ENCODE peak calls at places on chromosomes 4 and X, in ten cellular contexts. One of them, this sample, is unnamed.

GRCh38 chr4:55033296-55033695 is 92.1 kb downstream of the KDR start:
- DNase-seq in upper lobe of left lung: no peak
- DNase-seq in left ventricle myocardium inferior: no peak
- DNase-seq in NCI-H1417: no peak
- DNase-seq in Panc1: no peak
- DNase-seq in GM10248: no peak
- DNase-seq in NT2/D1: no peak
- DNase-seq in activated CD4-positive, CD25-positive, alpha-beta regulatory T cell treated with anti-CD3 and anti-CD28 coated beads, Interleukin-2, amount 50 U/mL, for 16 hours: no peak
- DNase-seq in NCI-H1436: no peak
- DNase-seq in stimulated activated CD4-positive, alpha-beta T cell treated with anti-CD3 and anti-CD28 coated beads, Interleukin-4, amount 100 ng/mL, for 48 hours: no peak
- DNase-seq in this sample: no peak

GRCh38 chrX:4963432-4963831 is 1250.0 kb upstream of the PRKX start:
- DNase-seq in left ventricle myocardium inferior: no peak
- DNase-seq in stimulated activated CD4-positive, alpha-beta T cell treated with anti-CD3 and anti-CD28 coated beads, Interleukin-4, amount 100 ng/mL, for 48 hours: no peak
- DNase-seq in Panc1: no peak
- DNase-seq in NCI-H1436: no peak
- DNase-seq in upper lobe of left lung: no peak
- DNase-seq in NT2/D1: no peak
- DNase-seq in activated CD4-positive, CD25-positive, alpha-beta regulatory T cell treated with anti-CD3 and anti-CD28 coated beads, Interleukin-2, amount 50 U/mL, for 16 hours: no peak
- DNase-seq in NCI-H1417: no peak
- DNase-seq in GM10248: no peak
- DNase-seq in this sample: no peak

GRCh38 chr4:185839204-185839712 is 27.3 kb upstream of the SORBS2 start:
- DNase-seq in NCI-H1436: no peak
- DNase-seq in left ventricle myocardium inferior: peak; percentile 48
- DNase-seq in NT2/D1: peak; percentile 94
- DNase-seq in GM10248: no peak
- DNase-seq in upper lobe of left lung: no peak
- DNase-seq in activated CD4-positive, CD25-positive, alpha-beta regulatory T cell treated with anti-CD3 and anti-CD28 coated beads, Interleukin-2, amount 50 U/mL, for 16 hours: no peak
- DNase-seq in NCI-H1417: no peak
- DNase-seq in Panc1: peak; percentile 48
- DNase-seq in stimulated activated CD4-positive, alpha-beta T cell treated with anti-CD3 and anti-CD28 coated beads, Interleukin-4, amount 100 ng/mL, for 48 hours: no peak
- DNase-seq in this sample: no peak

GRCh38 chrX:51905711-51906110 is 12.3 kb downstream of the MAGED1 start:
- DNase-seq in NT2/D1: no peak
- DNase-seq in GM10248: no peak
- DNase-seq in NCI-H1417: no peak
- DNase-seq in activated CD4-positive, CD25-positive, alpha-beta regulatory T cell treated with anti-CD3 and anti-CD28 coated beads, Interleukin-2, amount 50 U/mL, for 16 hours: no peak
- DNase-seq in upper lobe of left lung: no peak
- DNase-seq in NCI-H1436: no peak
- DNase-seq in stimulated activated CD4-positive, alpha-beta T cell treated with anti-CD3 and anti-CD28 coated beads, Interleukin-4, amount 100 ng/mL, for 48 hours: no peak
- DNase-seq in Panc1: no peak
- DNase-seq in left ventricle myocardium inferior: no peak
- DNase-seq in this sample: no peak

GRCh38 chr4:72971572-72971971 is 97.9 kb downstream of the COX18 start:
- DNase-seq in NCI-H1436: no peak
- DNase-seq in GM10248: no peak
- DNase-seq in upper lobe of left lung: no peak
- DNase-seq in Panc1: no peak
- DNase-seq in NT2/D1: no peak
- DNase-seq in activated CD4-positive, CD25-positive, alpha-beta regulatory T cell treated with anti-CD3 and anti-CD28 coated beads, Interleukin-2, amount 50 U/mL, for 16 hours: no peak
- DNase-seq in stimulated activated CD4-positive, alpha-beta T cell treated with anti-CD3 and anti-CD28 coated beads, Interleukin-4, amount 100 ng/mL, for 48 hours: no peak
- DNase-seq in NCI-H1417: no peak
- DNase-seq in left ventricle myocardium inferior: no peak
- DNase-seq in this sample: no peak

GRCh38 chr4:48017108-48017527 is 546 bp downstream of the NIPAL1 start:
- DNase-seq in stimulated activated CD4-positive, alpha-beta T cell treated with anti-CD3 and anti-CD28 coated beads, Interleukin-4, amount 100 ng/mL, for 48 hours: peak; percentile 49
- DNase-seq in GM10248: peak; percentile 47
- DNase-seq in upper lobe of left lung: peak; percentile 34
- DNase-seq in Panc1: no peak
- DNase-seq in activated CD4-positive, CD25-positive, alpha-beta regulatory T cell treated with anti-CD3 and anti-CD28 coated beads, Interleukin-2, amount 50 U/mL, for 16 hours: no peak
- DNase-seq in NT2/D1: no peak
- DNase-seq in left ventricle myocardium inferior: no peak
- DNase-seq in NCI-H1436: peak; percentile 72
- DNase-seq in NCI-H1417: peak; percentile 59
- DNase-seq in this sample: peak; percentile 27

GRCh38 chr4:125316781-125317525 is 2.2 kb downstream of the FAT4 start:
- DNase-seq in stimulated activated CD4-positive, alpha-beta T cell treated with anti-CD3 and anti-CD28 coated beads, Interleukin-4, amount 100 ng/mL, for 48 hours: no peak
- DNase-seq in left ventricle myocardium inferior: peak; percentile 40
- DNase-seq in NCI-H1417: peak; percentile 69
- DNase-seq in activated CD4-positive, CD25-positive, alpha-beta regulatory T cell treated with anti-CD3 and anti-CD28 coated beads, Interleukin-2, amount 50 U/mL, for 16 hours: no peak
- DNase-seq in NCI-H1436: no peak
- DNase-seq in NT2/D1: no peak
- DNase-seq in upper lobe of left lung: no peak
- DNase-seq in Panc1: no peak
- DNase-seq in GM10248: peak; percentile 18
- DNase-seq in this sample: no peak

GRCh38 chr4:3339566-3339965 is 46.7 kb downstream of the RGS12 start:
- DNase-seq in NCI-H1417: no peak
- DNase-seq in upper lobe of left lung: no peak
- DNase-seq in left ventricle myocardium inferior: no peak
- DNase-seq in NCI-H1436: no peak
- DNase-seq in NT2/D1: no peak
- DNase-seq in GM10248: no peak
- DNase-seq in Panc1: no peak
- DNase-seq in activated CD4-positive, CD25-positive, alpha-beta regulatory T cell treated with anti-CD3 and anti-CD28 coated beads, Interleukin-2, amount 50 U/mL, for 16 hours: no peak
- DNase-seq in stimulated activated CD4-positive, alpha-beta T cell treated with anti-CD3 and anti-CD28 coated beads, Interleukin-4, amount 100 ng/mL, for 48 hours: no peak
- DNase-seq in this sample: no peak

GRCh38 chr4:13912966-13913365 is 285.4 kb upstream of the BOD1L1 start:
- DNase-seq in NCI-H1417: no peak
- DNase-seq in GM10248: no peak
- DNase-seq in upper lobe of left lung: no peak
- DNase-seq in stimulated activated CD4-positive, alpha-beta T cell treated with anti-CD3 and anti-CD28 coated beads, Interleukin-4, amount 100 ng/mL, for 48 hours: no peak
- DNase-seq in NT2/D1: no peak
- DNase-seq in left ventricle myocardium inferior: no peak
- DNase-seq in NCI-H1436: no peak
- DNase-seq in activated CD4-positive, CD25-positive, alpha-beta regulatory T cell treated with anti-CD3 and anti-CD28 coated beads, Interleukin-2, amount 50 U/mL, for 16 hours: no peak
- DNase-seq in Panc1: no peak
- DNase-seq in this sample: no peak

GRCh38 chr4:82560853-82561744 is 689 bp downstream of the TMEM150C start:
- DNase-seq in activated CD4-positive, CD25-positive, alpha-beta regulatory T cell treated with anti-CD3 and anti-CD28 coated beads, Interleukin-2, amount 50 U/mL, for 16 hours: no peak
- DNase-seq in NCI-H1436: no peak
- DNase-seq in GM10248: no peak
- DNase-seq in NCI-H1417: peak; percentile 69
- DNase-seq in left ventricle myocardium inferior: no peak
- DNase-seq in Panc1: no peak
- DNase-seq in NT2/D1: no peak
- DNase-seq in upper lobe of left lung: no peak
- DNase-seq in stimulated activated CD4-positive, alpha-beta T cell treated with anti-CD3 and anti-CD28 coated beads, Interleukin-4, amount 100 ng/mL, for 48 hours: no peak
- DNase-seq in this sample: peak; percentile 36

GRCh38 chrX:44828008-44828605 is 15.7 kb upstream of the DUSP21 start:
- DNase-seq in stimulated activated CD4-positive, alpha-beta T cell treated with anti-CD3 and anti-CD28 coated beads, Interleukin-4, amount 100 ng/mL, for 48 hours: no peak
- DNase-seq in NCI-H1436: no peak
- DNase-seq in NCI-H1417: no peak
- DNase-seq in Panc1: peak; percentile 83
- DNase-seq in activated CD4-positive, CD25-positive, alpha-beta regulatory T cell treated with anti-CD3 and anti-CD28 coated beads, Interleukin-2, amount 50 U/mL, for 16 hours: no peak
- DNase-seq in left ventricle myocardium inferior: no peak
- DNase-seq in NT2/D1: no peak
- DNase-seq in upper lobe of left lung: no peak
- DNase-seq in GM10248: no peak
- DNase-seq in this sample: no peak

GRCh38 chr4:145098675-145099037 is 545 bp downstream of the ABCE1 start:
- DNase-seq in NT2/D1: no peak
- DNase-seq in stimulated activated CD4-positive, alpha-beta T cell treated with anti-CD3 and anti-CD28 coated beads, Interleukin-4, amount 100 ng/mL, for 48 hours: peak; percentile 29
- DNase-seq in NCI-H1417: peak; percentile 62
- DNase-seq in left ventricle myocardium inferior: no peak
- DNase-seq in GM10248: peak; percentile 21
- DNase-seq in NCI-H1436: no peak
- DNase-seq in upper lobe of left lung: peak; percentile 50
- DNase-seq in Panc1: peak; percentile 20
- DNase-seq in activated CD4-positive, CD25-positive, alpha-beta regulatory T cell treated with anti-CD3 and anti-CD28 coated beads, Interleukin-2, amount 50 U/mL, for 16 hours: peak; percentile 26
- DNase-seq in this sample: no peak

GRCh38 chrX:41118156-41118555 is 32.9 kb downstream of the USP9X start:
- DNase-seq in left ventricle myocardium inferior: no peak
- DNase-seq in NCI-H1417: no peak
- DNase-seq in NCI-H1436: no peak
- DNase-seq in GM10248: no peak
- DNase-seq in activated CD4-positive, CD25-positive, alpha-beta regulatory T cell treated with anti-CD3 and anti-CD28 coated beads, Interleukin-2, amount 50 U/mL, for 16 hours: no peak
- DNase-seq in upper lobe of left lung: no peak
- DNase-seq in NT2/D1: no peak
- DNase-seq in Panc1: no peak
- DNase-seq in stimulated activated CD4-positive, alpha-beta T cell treated with anti-CD3 and anti-CD28 coated beads, Interleukin-4, amount 100 ng/mL, for 48 hours: peak; percentile 30
- DNase-seq in this sample: no peak

GRCh38 chr4:6112606-6113290 is 87.6 kb downstream of the JAKMIP1 start:
- DNase-seq in NCI-H1436: no peak
- DNase-seq in activated CD4-positive, CD25-positive, alpha-beta regulatory T cell treated with anti-CD3 and anti-CD28 coated beads, Interleukin-2, amount 50 U/mL, for 16 hours: no peak
- DNase-seq in GM10248: no peak
- DNase-seq in stimulated activated CD4-positive, alpha-beta T cell treated with anti-CD3 and anti-CD28 coated beads, Interleukin-4, amount 100 ng/mL, for 48 hours: no peak
- DNase-seq in NCI-H1417: no peak
- DNase-seq in left ventricle myocardium inferior: no peak
- DNase-seq in Panc1: no peak
- DNase-seq in NT2/D1: no peak
- DNase-seq in upper lobe of left lung: no peak
- DNase-seq in this sample: no peak

GRCh38 chrX:151153086-151153485 is 23.3 kb upstream of the GPR50 start:
- DNase-seq in NCI-H1417: peak; percentile 12
- DNase-seq in NT2/D1: no peak
- DNase-seq in left ventricle myocardium inferior: no peak
- DNase-seq in upper lobe of left lung: no peak
- DNase-seq in stimulated activated CD4-positive, alpha-beta T cell treated with anti-CD3 and anti-CD28 coated beads, Interleukin-4, amount 100 ng/mL, for 48 hours: no peak
- DNase-seq in Panc1: peak; percentile 2
- DNase-seq in activated CD4-positive, CD25-positive, alpha-beta regulatory T cell treated with anti-CD3 and anti-CD28 coated beads, Interleukin-2, amount 50 U/mL, for 16 hours: no peak
- DNase-seq in GM10248: no peak
- DNase-seq in NCI-H1436: no peak
- DNase-seq in this sample: no peak

GRCh38 chrX:7147431-7147977 is at the start of gene STS:
- DNase-seq in GM10248: no peak
- DNase-seq in left ventricle myocardium inferior: peak; percentile 38
- DNase-seq in Panc1: no peak
- DNase-seq in stimulated activated CD4-positive, alpha-beta T cell treated with anti-CD3 and anti-CD28 coated beads, Interleukin-4, amount 100 ng/mL, for 48 hours: peak; percentile 0
- DNase-seq in activated CD4-positive, CD25-positive, alpha-beta regulatory T cell treated with anti-CD3 and anti-CD28 coated beads, Interleukin-2, amount 50 U/mL, for 16 hours: no peak
- DNase-seq in upper lobe of left lung: peak; percentile 37
- DNase-seq in NCI-H1417: peak; percentile 92
- DNase-seq in NT2/D1: no peak
- DNase-seq in NCI-H1436: peak; percentile 12
- DNase-seq in this sample: no peak

GRCh38 chr4:109172301-109172700 is 130.2 kb downstream of the COL25A1 start:
- DNase-seq in Panc1: no peak
- DNase-seq in left ventricle myocardium inferior: no peak
- DNase-seq in stimulated activated CD4-positive, alpha-beta T cell treated with anti-CD3 and anti-CD28 coated beads, Interleukin-4, amount 100 ng/mL, for 48 hours: no peak
- DNase-seq in activated CD4-positive, CD25-positive, alpha-beta regulatory T cell treated with anti-CD3 and anti-CD28 coated beads, Interleukin-2, amount 50 U/mL, for 16 hours: no peak
- DNase-seq in upper lobe of left lung: no peak
- DNase-seq in NT2/D1: no peak
- DNase-seq in GM10248: no peak
- DNase-seq in NCI-H1436: no peak
- DNase-seq in NCI-H1417: no peak
- DNase-seq in this sample: no peak

GRCh38 chrX:13128104-13128503 is 83.7 kb upstream of the FAM9C start:
- DNase-seq in Panc1: no peak
- DNase-seq in left ventricle myocardium inferior: no peak
- DNase-seq in activated CD4-positive, CD25-positive, alpha-beta regulatory T cell treated with anti-CD3 and anti-CD28 coated beads, Interleukin-2, amount 50 U/mL, for 16 hours: no peak
- DNase-seq in stimulated activated CD4-positive, alpha-beta T cell treated with anti-CD3 and anti-CD28 coated beads, Interleukin-4, amount 100 ng/mL, for 48 hours: no peak
- DNase-seq in NCI-H1417: no peak
- DNase-seq in upper lobe of left lung: no peak
- DNase-seq in GM10248: no peak
- DNase-seq in NT2/D1: no peak
- DNase-seq in NCI-H1436: no peak
- DNase-seq in this sample: no peak

GRCh38 chr4:119559044-119559647 is 69.5 kb downstream of the PDE5A start:
- DNase-seq in upper lobe of left lung: no peak
- DNase-seq in Panc1: peak; percentile 15
- DNase-seq in stimulated activated CD4-positive, alpha-beta T cell treated with anti-CD3 and anti-CD28 coated beads, Interleukin-4, amount 100 ng/mL, for 48 hours: no peak
- DNase-seq in activated CD4-positive, CD25-positive, alpha-beta regulatory T cell treated with anti-CD3 and anti-CD28 coated beads, Interleukin-2, amount 50 U/mL, for 16 hours: no peak
- DNase-seq in NT2/D1: peak; percentile 5
- DNase-seq in NCI-H1436: peak; percentile 25
- DNase-seq in NCI-H1417: no peak
- DNase-seq in left ventricle myocardium inferior: no peak
- DNase-seq in GM10248: peak; percentile 29
- DNase-seq in this sample: no peak

GRCh38 chr4:96649536-96649935 is 809.6 kb downstream of the PDHA2 start:
- DNase-seq in activated CD4-positive, CD25-positive, alpha-beta regulatory T cell treated with anti-CD3 and anti-CD28 coated beads, Interleukin-2, amount 50 U/mL, for 16 hours: no peak
- DNase-seq in NCI-H1417: no peak
- DNase-seq in stimulated activated CD4-positive, alpha-beta T cell treated with anti-CD3 and anti-CD28 coated beads, Interleukin-4, amount 100 ng/mL, for 48 hours: no peak
- DNase-seq in upper lobe of left lung: no peak
- DNase-seq in GM10248: no peak
- DNase-seq in NCI-H1436: no peak
- DNase-seq in left ventricle myocardium inferior: no peak
- DNase-seq in NT2/D1: no peak
- DNase-seq in Panc1: no peak
- DNase-seq in this sample: no peak

GRCh38 chr4:42906906-42907774 is 14.6 kb downstream of the GRXCR1 start:
- DNase-seq in activated CD4-positive, CD25-positive, alpha-beta regulatory T cell treated with anti-CD3 and anti-CD28 coated beads, Interleukin-2, amount 50 U/mL, for 16 hours: no peak
- DNase-seq in upper lobe of left lung: no peak
- DNase-seq in stimulated activated CD4-positive, alpha-beta T cell treated with anti-CD3 and anti-CD28 coated beads, Interleukin-4, amount 100 ng/mL, for 48 hours: no peak
- DNase-seq in NT2/D1: no peak
- DNase-seq in NCI-H1417: no peak
- DNase-seq in Panc1: no peak
- DNase-seq in left ventricle myocardium inferior: no peak
- DNase-seq in GM10248: no peak
- DNase-seq in NCI-H1436: no peak
- DNase-seq in this sample: no peak

GRCh38 chrX:3820170-3820569 is 106.7 kb upstream of the PRKX start:
- DNase-seq in upper lobe of left lung: no peak
- DNase-seq in NCI-H1417: no peak
- DNase-seq in NCI-H1436: no peak
- DNase-seq in stimulated activated CD4-positive, alpha-beta T cell treated with anti-CD3 and anti-CD28 coated beads, Interleukin-4, amount 100 ng/mL, for 48 hours: no peak
- DNase-seq in Panc1: no peak
- DNase-seq in NT2/D1: no peak
- DNase-seq in GM10248: no peak
- DNase-seq in left ventricle myocardium inferior: no peak
- DNase-seq in activated CD4-positive, CD25-positive, alpha-beta regulatory T cell treated with anti-CD3 and anti-CD28 coated beads, Interleukin-2, amount 50 U/mL, for 16 hours: no peak
- DNase-seq in this sample: no peak

GRCh38 chrX:22063284-22063683 is 31.2 kb downstream of the PHEX start:
- DNase-seq in upper lobe of left lung: no peak
- DNase-seq in NT2/D1: no peak
- DNase-seq in Panc1: no peak
- DNase-seq in NCI-H1436: no peak
- DNase-seq in stimulated activated CD4-positive, alpha-beta T cell treated with anti-CD3 and anti-CD28 coated beads, Interleukin-4, amount 100 ng/mL, for 48 hours: peak; percentile 25
- DNase-seq in left ventricle myocardium inferior: no peak
- DNase-seq in GM10248: peak; percentile 67
- DNase-seq in activated CD4-positive, CD25-positive, alpha-beta regulatory T cell treated with anti-CD3 and anti-CD28 coated beads, Interleukin-2, amount 50 U/mL, for 16 hours: no peak
- DNase-seq in NCI-H1417: no peak
- DNase-seq in this sample: no peak

GRCh38 chr4:155889036-155889793 is 14.3 kb upstream of the TDO2 start:
- DNase-seq in stimulated activated CD4-positive, alpha-beta T cell treated with anti-CD3 and anti-CD28 coated beads, Interleukin-4, amount 100 ng/mL, for 48 hours: no peak
- DNase-seq in NT2/D1: no peak
- DNase-seq in NCI-H1417: no peak
- DNase-seq in NCI-H1436: no peak
- DNase-seq in activated CD4-positive, CD25-positive, alpha-beta regulatory T cell treated with anti-CD3 and anti-CD28 coated beads, Interleukin-2, amount 50 U/mL, for 16 hours: no peak
- DNase-seq in Panc1: no peak
- DNase-seq in GM10248: no peak
- DNase-seq in upper lobe of left lung: no peak
- DNase-seq in left ventricle myocardium inferior: no peak
- DNase-seq in this sample: no peak

GRCh38 chr4:84920591-84920990 is 45.9 kb downstream of the WDFY3 start:
- DNase-seq in left ventricle myocardium inferior: no peak
- DNase-seq in upper lobe of left lung: no peak
- DNase-seq in stimulated activated CD4-positive, alpha-beta T cell treated with anti-CD3 and anti-CD28 coated beads, Interleukin-4, amount 100 ng/mL, for 48 hours: no peak
- DNase-seq in activated CD4-positive, CD25-positive, alpha-beta regulatory T cell treated with anti-CD3 and anti-CD28 coated beads, Interleukin-2, amount 50 U/mL, for 16 hours: no peak
- DNase-seq in GM10248: no peak
- DNase-seq in NT2/D1: no peak
- DNase-seq in NCI-H1436: no peak
- DNase-seq in Panc1: no peak
- DNase-seq in NCI-H1417: no peak
- DNase-seq in this sample: no peak

GRCh38 chr4:182010876-182011275 is 232.3 kb upstream of the TENM3 start:
- DNase-seq in GM10248: no peak
- DNase-seq in NCI-H1436: no peak
- DNase-seq in NT2/D1: no peak
- DNase-seq in upper lobe of left lung: no peak
- DNase-seq in activated CD4-positive, CD25-positive, alpha-beta regulatory T cell treated with anti-CD3 and anti-CD28 coated beads, Interleukin-2, amount 50 U/mL, for 16 hours: no peak
- DNase-seq in NCI-H1417: no peak
- DNase-seq in Panc1: no peak
- DNase-seq in left ventricle myocardium inferior: no peak
- DNase-seq in stimulated activated CD4-positive, alpha-beta T cell treated with anti-CD3 and anti-CD28 coated beads, Interleukin-4, amount 100 ng/mL, for 48 hours: no peak
- DNase-seq in this sample: no peak

GRCh38 chr4:99062120-99062519 is 26.5 kb downstream of the ADH5 start:
- DNase-seq in Panc1: no peak
- DNase-seq in NT2/D1: no peak
- DNase-seq in stimulated activated CD4-positive, alpha-beta T cell treated with anti-CD3 and anti-CD28 coated beads, Interleukin-4, amount 100 ng/mL, for 48 hours: no peak
- DNase-seq in NCI-H1417: peak; percentile 33
- DNase-seq in upper lobe of left lung: no peak
- DNase-seq in GM10248: no peak
- DNase-seq in activated CD4-positive, CD25-positive, alpha-beta regulatory T cell treated with anti-CD3 and anti-CD28 coated beads, Interleukin-2, amount 50 U/mL, for 16 hours: no peak
- DNase-seq in NCI-H1436: no peak
- DNase-seq in left ventricle myocardium inferior: no peak
- DNase-seq in this sample: no peak

GRCh38 chr4:85474818-85475630 is at the start of gene ARHGAP24:
- DNase-seq in NCI-H1417: peak; percentile 74
- DNase-seq in NT2/D1: peak; percentile 44
- DNase-seq in Panc1: no peak
- DNase-seq in GM10248: peak; percentile 78
- DNase-seq in left ventricle myocardium inferior: peak; percentile 87
- DNase-seq in upper lobe of left lung: peak; percentile 96
- DNase-seq in activated CD4-positive, CD25-positive, alpha-beta regulatory T cell treated with anti-CD3 and anti-CD28 coated beads, Interleukin-2, amount 50 U/mL, for 16 hours: no peak
- DNase-seq in NCI-H1436: peak; percentile 83
- DNase-seq in stimulated activated CD4-positive, alpha-beta T cell treated with anti-CD3 and anti-CD28 coated beads, Interleukin-4, amount 100 ng/mL, for 48 hours: peak; percentile 1
- DNase-seq in this sample: peak; percentile 67